ENCODE peak calls at places on chromosomes 7 and 10, in four cellular contexts. K is GM12878, R is HCT116, Y is H1. F is an unnamed sample.

GRCh38 chr10:33487014-33487776 is 152.7 kb upstream of the NRP1 start:
- DNase-seq in R (no peak), Y (no peak), K (no peak), F (peak)

GRCh38 chr7:121006731-121007315 is 18.3 kb downstream of the CPED1 start:
- DNase-seq in R (no peak), K (no peak), Y (no peak), F (no peak)

GRCh38 chr10:75772153-75772887 is 340.9 kb downstream of the LRMDA start:
- DNase-seq in K (no peak), R (no peak), Y (no peak), F (peak)

GRCh38 chr7:102413611-102414010 is 17.4 kb downstream of the PRKRIP1 start:
- DNase-seq in Y (no peak), R (no peak), K (no peak), F (no peak)

GRCh38 chr10:112280205-112280921 is 2.8 kb upstream of the TECTB start:
- DNase-seq in K (no peak), Y (no peak), R (no peak), F (no peak)

GRCh38 chr7:90816511-90817142 is 220.5 kb downstream of the CDK14 start:
- DNase-seq in K (peak), Y (no peak), R (peak), F (no peak)

GRCh38 chr10:78964274-78964951 is 104.4 kb upstream of the ZMIZ1 start:
- DNase-seq in K (no peak), R (no peak), Y (no peak), F (no peak)

GRCh38 chr7:17370901-17371550 is 72.6 kb downstream of the AHR start:
- DNase-seq in R (no peak), Y (no peak), K (no peak), F (no peak)

GRCh38 chr10:26112532-26112931 is 104.0 kb upstream of the GAD2 start:
- DNase-seq in K (no peak), R (no peak), Y (no peak), F (no peak)

GRCh38 chr10:131311661-131312260 is at the start of gene TCERG1L:
- DNase-seq in Y (peak), K (no peak), R (no peak), F (no peak)

GRCh38 chr7:106114735-106115383 is 2.7 kb upstream of the SYPL1 start:
- DNase-seq in R (no peak), Y (no peak), K (no peak), F (no peak)

GRCh38 chr7:66697451-66698438 is 42.8 kb upstream of the RABGEF1 start:
- DNase-seq in R (no peak), Y (no peak), K (no peak), F (no peak)

GRCh38 chr7:50202052-50202555 is 102.4 kb upstream of the IKZF1 start:
- DNase-seq in Y (no peak), R (no peak), K (no peak), F (no peak)

GRCh38 chr10:100562806-100563293 is 27.1 kb downstream of the HIF1AN start:
- DNase-seq in Y (peak), R (no peak), K (no peak), F (peak)

GRCh38 chr7:100863406-100863950 is 3.7 kb upstream of the TRIP6 start:
- DNase-seq in R (no peak), Y (no peak), K (no peak), F (no peak)

GRCh38 chr7:99386584-99387238 is 12.2 kb downstream of the ARPC1B start:
- DNase-seq in Y (no peak), R (no peak), K (no peak), F (no peak)

GRCh38 chr7:144019457-144019856 is 19.3 kb downstream of the OR6B1 start:
- DNase-seq in K (no peak), R (no peak), Y (no peak), F (no peak)

GRCh38 chr7:44867073-44867990 is 18.0 kb downstream of the PURB start:
- DNase-seq in Y (no peak), R (peak), K (no peak), F (no peak)

GRCh38 chr7:102935450-102936110 is 22.8 kb downstream of the LRRC17 start:
- DNase-seq in Y (no peak), K (no peak), R (no peak), F (no peak)

GRCh38 chr7:112723416-112723815 is 66.8 kb downstream of the TMEM168 start:
- DNase-seq in R (no peak), K (no peak), Y (no peak), F (no peak)

GRCh38 chr7:101154693-101155102 is 422 bp downstream of the AP1S1 start:
- DNase-seq in K (no peak), R (no peak), Y (peak), F (peak)

GRCh38 chr7:2120251-2120660 is 112.5 kb downstream of the MAD1L1 start:
- DNase-seq in R (no peak), K (no peak), Y (no peak), F (no peak)

GRCh38 chr7:69654849-69655707 is 56.8 kb downstream of the AUTS2 start:
- DNase-seq in Y (no peak), R (no peak), K (no peak), F (no peak)

GRCh38 chr10:3755440-3756359 is 29.3 kb downstream of the KLF6 start:
- DNase-seq in K (no peak), Y (no peak), R (no peak), F (no peak)

GRCh38 chr7:124101173-124101768 is 68.4 kb upstream of the TMEM229A start:
- DNase-seq in R (peak), K (no peak), Y (no peak), F (peak)

GRCh38 chr10:97069576-97070362 is 116.0 kb downstream of the SLIT1 start:
- DNase-seq in Y (no peak), R (peak), K (no peak), F (no peak)

GRCh38 chr10:97069026-97069425 is 116.7 kb downstream of the SLIT1 start:
- DNase-seq in R (no peak), Y (no peak), K (no peak), F (no peak)

GRCh38 chr10:97065686-97066679 is 119.8 kb downstream of the SLIT1 start:
- DNase-seq in R (no peak), K (no peak), Y (no peak), F (no peak)

GRCh38 chr10:97066877-97067555 is 118.7 kb downstream of the SLIT1 start:
- DNase-seq in K (no peak), R (no peak), Y (no peak), F (no peak)

GRCh38 chr10:97067716-97068391 is 117.9 kb downstream of the SLIT1 start:
- DNase-seq in R (no peak), Y (no peak), K (no peak), F (no peak)
- TF ChIP-seq JUND in R (no peak), Y (no peak), K (no peak), F (no peak)

GRCh38 chr7:83613232-83613631 is 35.7 kb downstream of the SEMA3E start:
- DNase-seq in Y (no peak), K (no peak), R (no peak), F (no peak)
- TF ChIP-seq JUND in Y (no peak), K (no peak), R (no peak), F (no peak)

GRCh38 chr7:7178081-7178480 is 4.3 kb upstream of the C1GALT1 start:
- DNase-seq in Y (no peak), K (no peak), R (no peak), F (peak)

GRCh38 chr7:7176421-7177043 is 5.8 kb upstream of the C1GALT1 start:
- DNase-seq in K (no peak), R (peak), Y (no peak), F (no peak)

GRCh38 chr7:7180725-7181428 is 1.5 kb upstream of the C1GALT1 start:
- DNase-seq in K (no peak), Y (no peak), R (no peak), F (no peak)

GRCh38 chr7:7177044-7177517 is 5.3 kb upstream of the C1GALT1 start:
- DNase-seq in Y (no peak), K (no peak), R (peak), F (no peak)

DNA sequence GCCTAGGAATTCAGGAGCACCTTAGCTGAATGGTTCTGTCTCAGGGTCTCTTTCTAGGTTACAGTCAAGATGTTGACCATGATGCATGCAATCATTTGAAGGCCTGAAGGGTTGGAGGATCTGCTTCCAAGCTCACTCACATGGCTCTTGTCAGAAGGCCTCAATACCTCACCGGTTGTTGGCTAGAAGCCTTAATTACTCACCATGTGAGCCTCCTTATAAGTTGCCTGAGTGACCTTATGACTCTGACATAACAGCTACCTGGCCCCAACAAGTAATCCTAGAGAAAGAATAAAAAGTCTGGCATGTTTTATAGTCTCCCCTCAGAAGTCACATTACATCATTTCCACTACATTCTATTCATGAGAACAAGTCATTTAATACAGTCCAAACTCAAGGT is 3.4 kb upstream of the C1GALT1 start:
- DNase-seq in K (no peak), R (no peak), Y (no peak), F (no peak)
- TF ChIP-seq JUND in K (no peak), R (no peak), Y (no peak), F (no peak)

GRCh38 chr7:7969306-7970112 is 913 bp downstream of the GLCCI1 start:
- DNase-seq in R (no peak), K (no peak), Y (peak), F (peak)
- TF ChIP-seq JUND in R (no peak), K (no peak), Y (no peak), F (no peak)

DNA sequence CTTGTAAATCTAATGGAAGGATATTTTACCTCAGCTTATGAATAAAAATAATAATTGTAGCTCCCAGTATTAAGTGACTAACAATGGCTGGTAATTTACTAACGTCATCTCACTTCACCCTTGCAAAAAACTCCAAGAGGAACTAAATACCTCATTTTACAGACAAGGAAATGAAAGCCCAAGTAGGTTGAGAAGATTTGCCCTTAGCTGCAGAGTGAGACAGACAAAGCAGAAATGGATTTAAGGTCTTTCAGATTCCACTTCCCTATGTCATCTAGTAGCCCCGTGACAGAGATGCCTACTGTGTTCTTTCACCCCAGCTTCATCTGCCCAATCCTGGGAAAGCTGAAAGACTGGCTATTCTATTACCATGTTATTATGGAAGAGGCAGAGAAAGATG is 96.6 kb upstream of the PDLIM1 start:
- DNase-seq in Y (no peak), R (no peak), K (no peak), F (no peak)
- TF ChIP-seq JUND in Y (no peak), R (no peak), K (no peak), F (no peak)

F was measured in T47D.